ENCODE peak calls at places on chromosomes 6 and 20, in ten cellular contexts. K is effector memory CD4-positive, alpha-beta T cell; I is lung; V is BJ; B is thoracic aorta; A is CD8-positive, alpha-beta memory T cell; P is uterus; L is adrenal gland; U is A673; X is GM23248. C is an unnamed sample.

GRCh38 chr6:170031096-170031471 is 259.8 kb downstream of the DLL1 start:
- DNase-seq in K (no peak), I (peak; percentile 56), V (no peak), B (no peak), A (no peak), P (no peak), L (no peak), U (no peak), X (peak; percentile 36), C (no peak)

GRCh38 chr6:1812487-1812886 is 202.8 kb downstream of the FOXC1 start:
- DNase-seq in K (no peak), I (no peak), V (no peak), B (no peak), A (no peak), P (no peak), L (no peak), U (no peak), X (no peak), C (no peak)

GRCh38 chr6:116210750-116211425 is 43.0 kb downstream of the TSPYL4 start:
- DNase-seq in K (no peak), I (peak; percentile 44), V (no peak), B (no peak), A (no peak), P (no peak), L (peak; percentile 87), U (no peak), X (peak; percentile 78), C (no peak)

GRCh38 chr6:73308712-73309533 is 45.2 kb downstream of the DPPA5 start:
- DNase-seq in K (no peak), I (no peak), V (no peak), B (no peak), A (no peak), P (no peak), L (no peak), U (peak; percentile 50), X (no peak), C (no peak)

GRCh38 chr6:110053395-110054240 is 75.5 kb downstream of the GPR6 start:
- DNase-seq in K (no peak), I (no peak), V (no peak), B (no peak), A (no peak), P (no peak), L (peak; percentile 52), U (peak; percentile 74), X (peak; percentile 75), C (no peak)

GRCh38 chr20:6786548-6786947 is 19.1 kb downstream of the BMP2 start:
- DNase-seq in K (no peak), I (no peak), V (no peak), B (no peak), A (no peak), P (no peak), L (no peak), U (no peak), X (no peak), C (no peak)

GRCh38 chr6:100144991-100145390 is 151.0 kb upstream of the MCHR2 start:
- DNase-seq in K (no peak), I (no peak), V (no peak), B (no peak), A (no peak), P (no peak), L (no peak), U (no peak), X (no peak), C (no peak)

GRCh38 chr6:72783667-72784066 is 161.8 kb downstream of the KCNQ5 start:
- DNase-seq in K (no peak), I (no peak), V (no peak), B (no peak), A (no peak), P (no peak), L (no peak), U (no peak), X (peak; percentile 83), C (no peak)

GRCh38 chr6:113104546-113105325 is 752.4 kb upstream of the MARCKS start:
- DNase-seq in K (no peak), I (no peak), V (no peak), B (no peak), A (no peak), P (no peak), L (no peak), U (no peak), X (no peak), C (no peak)

GRCh38 chr20:50690979-50691584 is at the start of gene RIPOR3:
- DNase-seq in K (no peak), I (no peak), V (no peak), B (no peak), A (no peak), P (peak; percentile 50), L (no peak), U (peak; percentile 28), X (peak; percentile 60), C (no peak)

GRCh38 chr6:113697642-113698410 is 159.3 kb upstream of the MARCKS start:
- DNase-seq in K (no peak), I (no peak), V (peak; percentile 86), B (no peak), A (no peak), P (no peak), L (no peak), U (no peak), X (peak; percentile 92), C (no peak)

GRCh38 chr6:19836799-19837510 is at the start of gene ID4:
- DNase-seq in K (no peak), I (peak; percentile 95), V (peak; percentile 74), B (peak; percentile 94), A (no peak), P (peak; percentile 96), L (peak; percentile 66), U (peak; percentile 99), X (peak; percentile 99), C (no peak)

GRCh38 chr6:111663692-111664564 is 58.2 kb upstream of the TRAF3IP2 start:
- DNase-seq in K (no peak), I (no peak), V (no peak), B (no peak), A (no peak), P (peak; percentile 73), L (peak; percentile 58), U (no peak), X (peak; percentile 81), C (no peak)

GRCh38 chr20:49821850-49822249 is 9.2 kb downstream of the SLC9A8 start:
- DNase-seq in K (no peak), I (no peak), V (no peak), B (peak; percentile 41), A (no peak), P (no peak), L (peak; percentile 35), U (no peak), X (peak; percentile 75), C (no peak)

GRCh38 chr20:45358282-45359068 is 4.5 kb upstream of the SYS1 start:
- DNase-seq in K (no peak), I (peak; percentile 90), V (peak; percentile 72), B (peak; percentile 58), A (no peak), P (peak; percentile 94), L (peak; percentile 96), U (no peak), X (peak; percentile 95), C (no peak)

DNA sequence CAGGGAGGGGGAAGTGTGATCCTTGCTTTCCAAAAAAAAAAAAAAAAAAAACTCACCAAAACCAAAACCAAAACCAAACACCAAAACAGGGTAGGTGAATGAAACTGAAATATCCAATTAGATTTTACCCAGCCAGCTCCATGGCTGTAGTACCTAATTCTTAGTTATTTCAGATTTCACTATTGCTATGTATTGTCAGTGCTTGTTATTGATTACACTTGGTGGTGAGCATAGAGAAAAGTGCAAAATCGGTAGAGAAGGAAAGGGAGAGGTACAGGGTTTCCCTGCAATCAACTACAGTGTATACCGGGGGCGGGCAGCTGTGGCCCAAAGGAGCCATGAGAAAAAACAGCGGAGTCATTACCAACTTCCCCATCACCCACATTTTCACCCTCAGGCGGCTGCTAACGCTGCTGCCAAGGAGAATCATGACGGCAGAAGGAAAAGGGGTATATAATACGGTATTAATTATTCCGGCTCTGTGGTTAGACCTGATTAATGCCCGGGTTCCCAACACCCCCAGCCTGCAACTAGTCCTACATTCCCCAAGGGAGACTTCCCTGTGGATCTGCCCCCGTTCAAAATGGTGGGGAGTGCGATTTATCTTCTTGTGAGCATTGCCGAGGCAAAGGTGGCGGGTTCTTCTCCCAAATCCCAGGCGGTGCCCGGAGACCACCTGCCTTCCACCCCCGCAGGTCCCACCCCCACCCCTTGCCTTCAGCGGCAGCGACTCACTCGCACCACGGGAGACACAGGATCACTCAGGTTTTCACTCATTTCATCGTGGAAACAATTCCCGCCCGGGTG is at the start of gene C6orf62:
- DNase-seq in K (peak; percentile 32), I (peak; percentile 54), V (no peak), B (no peak), A (peak; percentile 34), P (peak; percentile 27), L (peak; percentile 44), U (peak; percentile 51), X (peak; percentile 83), C (peak; percentile 47)
- H3K36me3 ChIP-seq in K (peaks cover 15% of the 10 kb centered on the region), I (peaks cover 7% of the 10 kb centered on the region), V (no peaks in the 10 kb centered on the region), B (peaks cover 7% of the 10 kb centered on the region), A (peaks cover 20% of the 10 kb centered on the region), P (no peaks in the 10 kb centered on the region), L (no peaks in the 10 kb centered on the region), U (peaks cover 28% of the 10 kb centered on the region), X (peaks cover 32% of the 10 kb centered on the region), C (peaks cover 6% of the 10 kb centered on the region)

GRCh38 chr6:10824819-10825218 is 13.5 kb downstream of the MAK start:
- DNase-seq in K (no peak), I (no peak), V (no peak), B (no peak), A (no peak), P (no peak), L (no peak), U (no peak), X (no peak), C (no peak)
- H3K4me3 ChIP-seq in K (no peak overlapping the region), I (no peak overlapping the region), V (no peak overlapping the region), B (no peak overlapping the region), A (no peak overlapping the region), P (no peak overlapping the region), L (no peak overlapping the region), U (no peak overlapping the region), X (no peak overlapping the region), C (no peak overlapping the region)

DNA sequence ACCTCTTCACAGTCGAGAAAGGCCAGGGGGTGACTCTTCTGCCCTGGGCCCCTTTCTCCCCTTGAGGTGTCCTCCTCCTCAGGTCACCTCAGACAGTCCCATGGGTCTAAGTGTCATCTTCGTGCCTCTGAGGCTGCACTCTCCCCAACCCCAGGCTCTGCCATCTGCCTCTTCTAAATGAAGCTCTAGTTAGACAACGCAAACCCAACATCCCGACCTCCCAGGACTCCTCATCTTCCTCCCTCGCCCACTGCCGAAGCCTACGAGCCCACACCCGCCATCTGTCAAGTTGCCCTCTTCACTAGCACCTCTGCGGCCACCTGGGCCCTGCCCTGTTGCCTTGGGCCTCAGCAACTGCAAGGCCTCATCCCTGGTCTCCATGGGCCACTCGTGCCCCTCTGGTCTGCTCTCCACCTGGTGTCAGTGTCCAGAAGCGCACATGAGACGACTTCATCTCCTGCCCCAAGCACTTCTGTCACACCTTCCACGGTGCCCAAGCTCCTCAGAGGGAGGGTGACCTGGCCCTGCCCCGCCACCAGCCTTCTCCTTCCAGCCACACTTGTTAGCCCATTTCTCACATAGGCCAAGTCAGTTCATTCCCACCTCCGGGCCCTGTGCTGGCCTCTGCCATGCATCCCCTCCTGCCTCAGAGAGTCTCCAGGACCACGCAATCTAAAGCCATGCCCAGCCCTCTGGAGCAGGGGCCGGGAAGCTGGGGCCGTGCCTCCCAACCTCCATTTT is 53.8 kb downstream of the RRBP1 start:
- DNase-seq in K (no peak), I (no peak), V (no peak), B (no peak), A (no peak), P (no peak), L (no peak), U (no peak), X (no peak), C (no peak)
- H3K36me3 ChIP-seq in K (peaks cover 28% of the 10 kb centered on the region), I (peaks cover 88% of the 10 kb centered on the region), V (peaks cover 85% of the 10 kb centered on the region), B (peaks cover 33% of the 10 kb centered on the region), A (no peaks in the 10 kb centered on the region), P (no peaks in the 10 kb centered on the region), L (no peaks in the 10 kb centered on the region), U (peaks cover 8% of the 10 kb centered on the region), X (peaks cover 71% of the 10 kb centered on the region), C (peaks cover 43% of the 10 kb centered on the region)

GRCh38 chr20:59698598-59698997 is 94.3 kb downstream of the PHACTR3 start:
- DNase-seq in K (no peak), I (no peak), V (no peak), B (no peak), A (no peak), P (no peak), L (no peak), U (no peak), X (no peak), C (no peak)
- H3K4me3 ChIP-seq in K (no peak overlapping the region), I (no peak overlapping the region), V (no peak overlapping the region), B (no peak overlapping the region), A (no peak overlapping the region), P (no peak overlapping the region), L (no peak overlapping the region), U (no peak overlapping the region), X (no peak overlapping the region), C (no peak overlapping the region)